ENCODE peak calls at places on chromosomes 16 and 17, in six cellular contexts. U is A549, F is sigmoid colon, B is stomach, H is transverse colon, J is ovary. I is an unnamed sample.

GRCh38 chr16:81492965-81493754 is 48.6 kb downstream of the CMIP start:
- DNase-seq in U (no peak), F (no peak), B (no peak), H (no peak), J (no peak), I (peak)

GRCh38 chr16:46916980-46917379 is 32.8 kb downstream of the GPT2 start:
- DNase-seq in U (peak), F (no peak), B (no peak), H (no peak), J (no peak), I (no peak)

GRCh38 chr16:8948831-8949230 is 14.9 kb downstream of the USP7 start:
- DNase-seq in U (no peak), F (no peak), B (no peak), H (no peak), J (no peak), I (no peak)

GRCh38 chr16:69365901-69366300 is 14.3 kb upstream of the TMED6 start:
- DNase-seq in U (no peak), F (no peak), B (no peak), H (no peak), J (no peak), I (no peak)

GRCh38 chr16:12753203-12754023 is 50.3 kb downstream of the CPPED1 start:
- DNase-seq in U (no peak), F (no peak), B (no peak), H (no peak), J (no peak), I (no peak)

GRCh38 chr17:9232591-9233270 is 211.4 kb downstream of the NTN1 start:
- DNase-seq in U (no peak), F (peak), B (no peak), H (peak), J (no peak), I (no peak)

GRCh38 chr17:8109669-8110455 is 8.5 kb downstream of the ALOXE3 start:
- DNase-seq in U (peak), F (no peak), B (peak), H (peak), J (peak), I (no peak)

GRCh38 chr17:74448774-74449173 is 16.9 kb downstream of the GPRC5C start:
- DNase-seq in U (no peak), F (no peak), B (no peak), H (no peak), J (no peak), I (no peak)

GRCh38 chr17:28335959-28336871 is 654 bp downstream of the TNFAIP1 start:
- DNase-seq in U (peak), F (peak), B (peak), H (peak), J (peak), I (peak)

GRCh38 chr17:44324092-44324570 is 492 bp downstream of the SLC25A39 start:
- DNase-seq in U (no peak), F (no peak), B (no peak), H (peak), J (peak), I (no peak)

GRCh38 chr17:58176200-58176599 is 9.4 kb downstream of the OR4D2 start:
- DNase-seq in U (no peak), F (no peak), B (no peak), H (no peak), J (no peak), I (no peak)

GRCh38 chr17:67063146-67063545 is 18.8 kb downstream of the CACNG1 start:
- DNase-seq in U (no peak), F (no peak), B (no peak), H (no peak), J (no peak), I (no peak)

GRCh38 chr16:80047796-80048649 is 447.5 kb upstream of the MAF start:
- DNase-seq in U (no peak), F (no peak), B (no peak), H (no peak), J (no peak), I (no peak)

GRCh38 chr16:70250748-70251650 is 741 bp downstream of the EXOSC6 start:
- DNase-seq in U (peak), F (no peak), B (peak), H (peak), J (peak), I (no peak)

GRCh38 chr17:63837962-63838585 is 4.4 kb downstream of the SMARCD2 start:
- DNase-seq in U (no peak), F (no peak), B (no peak), H (no peak), J (no peak), I (no peak)

GRCh38 chr17:68344701-68345136 is 53.4 kb downstream of the ARSG start:
- DNase-seq in U (no peak), F (no peak), B (peak), H (peak), J (no peak), I (no peak)

GRCh38 chr16:4936991-4937781 is at the start of gene PPL:
- DNase-seq in U (peak), F (peak), B (peak), H (peak), J (peak), I (no peak)

GRCh38 chr16:71344315-71344905 is 14.1 kb upstream of the CALB2 start:
- DNase-seq in U (no peak), F (no peak), B (no peak), H (no peak), J (no peak), I (no peak)

GRCh38 chr17:51147641-51148040 is 5.7 kb upstream of the NME1 start:
- DNase-seq in U (no peak), F (no peak), B (no peak), H (no peak), J (no peak), I (no peak)

GRCh38 chr16:52346709-52347108 is 200.2 kb downstream of the TOX3 start:
- DNase-seq in U (no peak), F (no peak), B (no peak), H (no peak), J (no peak), I (no peak)

GRCh38 chr17:46148247-46148646 is 45.0 kb downstream of the KANSL1 start:
- DNase-seq in U (no peak), F (no peak), B (no peak), H (no peak), J (no peak), I (no peak)

GRCh38 chr17:46143827-46144236 is 49.4 kb downstream of the KANSL1 start:
- DNase-seq in U (no peak), F (no peak), B (no peak), H (no peak), J (no peak), I (no peak)

GRCh38 chr17:46150216-46150963 is 42.8 kb downstream of the KANSL1 start:
- DNase-seq in U (no peak), F (no peak), B (no peak), H (no peak), J (no peak), I (no peak)

GRCh38 chr17:46144246-46144645 is 49.0 kb downstream of the KANSL1 start:
- DNase-seq in U (no peak), F (no peak), B (no peak), H (no peak), J (no peak), I (no peak)

DNA sequence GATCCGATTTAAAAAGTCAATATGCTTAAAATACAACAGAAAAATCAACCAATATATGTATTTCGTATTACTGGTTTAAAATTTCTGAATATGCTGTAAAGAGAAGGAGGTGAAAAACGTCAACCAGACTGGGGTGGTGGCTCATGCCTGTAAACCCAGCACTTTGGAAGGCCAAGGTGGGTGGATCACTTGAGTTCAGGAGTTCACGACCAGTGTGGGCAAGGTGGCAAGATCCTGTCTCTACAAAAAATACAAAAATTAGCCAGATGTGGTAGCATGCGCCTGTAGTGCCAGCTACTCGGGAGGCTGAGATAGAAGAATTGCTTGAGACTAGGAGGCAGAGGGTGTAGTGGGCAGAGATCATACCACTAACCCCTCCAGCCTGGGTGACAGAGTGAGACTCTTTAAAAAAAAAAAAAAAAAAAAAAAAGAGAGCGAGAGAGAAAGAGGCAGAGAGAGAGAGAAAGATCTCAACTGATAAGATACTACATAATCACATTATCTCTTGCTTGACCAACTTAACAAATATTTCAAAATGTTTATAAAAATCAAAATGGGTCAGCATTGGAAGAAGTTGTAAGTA is 46.0 kb downstream of the KANSL1 start:
- DNase-seq in U (no peak), F (no peak), B (no peak), H (no peak), J (no peak), I (no peak)
- TF ChIP-seq POLR2A in U (no peak), F (no peak), B (no peak), H (no peak), J (no peak), I (no peak)

GRCh38 chr17:42623732-42624596 is 14.5 kb downstream of the TUBG1 start:
- DNase-seq in U (peak), F (no peak), B (peak), H (peak), J (no peak), I (no peak)
- TF ChIP-seq EP300 in U (no peak), F (no peak), B (no peak), H (no peak), J (no peak), I (no peak)

GRCh38 chr16:87383522-87384161 is at the start of gene FBXO31:
- DNase-seq in U (peak), F (peak), B (peak), H (peak), J (peak), I (peak)
- TF ChIP-seq CTCF in U (no peak), F (no peak), B (no peak), H (no peak), J (no peak), I (no peak)

DNA sequence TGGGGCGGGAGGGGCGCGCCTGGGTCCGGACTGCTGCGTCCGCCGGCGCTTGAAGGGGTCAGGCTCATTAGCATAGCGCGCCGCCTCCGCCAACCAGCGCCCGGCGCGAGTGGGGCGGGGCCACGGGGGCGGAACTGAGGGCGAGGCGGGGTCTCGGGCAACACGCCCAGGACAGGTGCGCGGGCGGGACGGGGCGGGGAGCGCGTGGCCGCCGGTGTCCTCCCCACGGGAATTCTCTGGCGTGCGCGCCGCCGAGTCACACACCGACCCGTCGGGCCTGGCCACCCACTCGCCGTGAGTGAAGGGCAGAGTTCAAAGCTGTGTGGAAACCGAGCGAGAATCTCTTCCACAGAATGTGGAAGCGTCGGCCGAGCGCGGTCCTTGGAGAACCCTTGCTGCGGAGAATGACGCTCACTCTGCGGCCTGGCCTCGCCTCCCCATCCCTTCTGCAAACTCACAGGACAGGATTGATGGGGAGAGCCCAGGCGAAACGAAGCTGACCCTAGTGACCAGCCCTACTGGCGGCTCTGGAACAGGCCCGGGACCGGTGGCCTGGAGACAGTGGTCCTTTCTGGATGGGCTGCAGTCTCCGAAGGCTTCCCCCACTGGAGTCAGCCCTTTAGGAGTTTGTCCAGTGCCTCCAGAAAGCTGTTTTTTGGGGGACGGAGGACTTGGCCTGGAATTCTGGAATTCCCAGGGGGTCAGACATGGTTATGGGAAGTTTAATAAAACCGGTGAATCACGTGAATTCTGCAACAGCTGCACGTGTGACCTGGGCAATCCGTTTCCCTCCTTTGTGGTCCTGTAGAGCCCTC is at the start of gene SNAI3:
- DNase-seq in U (peak), F (no peak), B (peak), H (peak), J (peak), I (peak)
- TF ChIP-seq POLR2A in U (no peak), F (no peak), B (no peak), H (no peak), J (no peak), I (no peak)

GRCh38 chr17:42566873-42567573 is at the start of gene MLX:
- DNase-seq in U (peak), F (peak), B (peak), H (peak), J (peak), I (peak)
- TF ChIP-seq EP300 in U (no peak), F (no peak), B (no peak), H (no peak), J (no peak), I (no peak)

I was measured in suprapubic skin.